ENCODE peak calls at places on chromosomes 4 and X, in four cellular contexts. T, M, Y and C are unnamed samples.

GRCh38 chr4:40473578-40474388 is 138.7 kb downstream of the CHRNA9 start:
- DNase-seq in T (no peak), M (no peak), Y (no peak), C (no peak)

GRCh38 chr4:100872811-100873210 is 355.0 kb upstream of the EMCN start:
- DNase-seq in T (no peak), M (no peak), Y (no peak), C (no peak)

GRCh38 chrX:989959-990510 is 222.4 kb downstream of the CRLF2 start:
- DNase-seq in Y (peak; percentile 2), T (peak; percentile 79), M (peak; percentile 63), C (no peak)

GRCh38 chr4:128271551-128271950 is 16.1 kb downstream of the PGRMC2 start:
- DNase-seq in T (no peak), Y (no peak), M (no peak), C (no peak)

GRCh38 chr4:140943887-140944515 is 187.8 kb upstream of the TBC1D9 start:
- DNase-seq in Y (no peak), T (peak; percentile 36), M (no peak), C (no peak)

GRCh38 chr4:185508162-185508561 is 27.1 kb downstream of the PDLIM3 start:
- DNase-seq in M (no peak), T (no peak), Y (no peak), C (no peak)

GRCh38 chrX:1239681-1240142 is 27.3 kb upstream of the CRLF2 start:
- DNase-seq in M (peak; percentile 23), T (no peak), Y (no peak), C (no peak)

GRCh38 chr4:107825072-107825789 is 499 bp downstream of the SGMS2 start:
- DNase-seq in M (no peak), Y (no peak), T (peak; percentile 71), C (no peak)

GRCh38 chr4:76634239-76634638 is 199.2 kb downstream of the SHROOM3 start:
- DNase-seq in Y (no peak), M (no peak), T (peak; percentile 64), C (no peak)

GRCh38 chr4:23945521-23946017 is 55.7 kb upstream of the PPARGC1A start:
- DNase-seq in Y (no peak), M (no peak), T (peak; percentile 70), C (no peak)

GRCh38 chrX:73916931-73917657 is 354.1 kb downstream of the CHIC1 start:
- DNase-seq in M (no peak), T (peak; percentile 92), Y (no peak), C (no peak)

GRCh38 chrX:100863326-100863854 is 10.8 kb downstream of the NOX1 start:
- DNase-seq in T (peak; percentile 19), Y (no peak), M (no peak), C (no peak)

GRCh38 chr4:1206299-1207156 is 34.1 kb upstream of the SPON2 start:
- DNase-seq in M (no peak), Y (peak; percentile 0), T (no peak), C (peak; percentile 4)

GRCh38 chr4:98470831-98471230 is 187.6 kb downstream of the TSPAN5 start:
- DNase-seq in Y (no peak), M (no peak), T (peak; percentile 70), C (no peak)

GRCh38 chr4:169662226-169662625 is 41.8 kb downstream of the CLCN3 start:
- DNase-seq in T (no peak), M (no peak), Y (no peak), C (no peak)

GRCh38 chr4:106316773-106317409 is 541 bp downstream of the AIMP1 start:
- DNase-seq in T (peak; percentile 14), Y (no peak), M (no peak), C (no peak)

GRCh38 chr4:24210332-24210902 is 320.6 kb upstream of the PPARGC1A start:
- DNase-seq in Y (no peak), T (peak; percentile 97), M (no peak), C (no peak)

GRCh38 chr4:113394730-113395530 is 345.5 kb downstream of the ANK2 start:
- DNase-seq in T (peak; percentile 94), M (no peak), Y (peak; percentile 20), C (peak; percentile 1)

GRCh38 chr4:78414116-78414515 is 137.5 kb upstream of the ANXA3 start:
- DNase-seq in M (no peak), Y (no peak), T (peak; percentile 54), C (no peak)

GRCh38 chr4:139635966-139636365 is 29.7 kb upstream of the MGST2 start:
- DNase-seq in Y (no peak), T (no peak), M (no peak), C (no peak)

GRCh38 chr4:154416183-154416543 is 75.4 kb downstream of the DCHS2 start:
- DNase-seq in Y (no peak), T (peak; percentile 1), M (no peak), C (no peak)

GRCh38 chrX:154490021-154490413 is 412 bp downstream of the SLC10A3 start:
- DNase-seq in Y (no peak), M (no peak), T (peak; percentile 56), C (no peak)

GRCh38 chrX:106912864-106913263 is 7.3 kb upstream of the CLDN2 start:
- DNase-seq in Y (no peak), M (no peak), T (peak; percentile 34), C (no peak)

GRCh38 chr4:130336585-130337217 is 1240.7 kb downstream of the C4orf33 start:
- DNase-seq in Y (no peak), T (peak; percentile 60), M (no peak), C (no peak)

GRCh38 chr4:121656269-121656641 is 40.5 kb downstream of the ANXA5 start:
- DNase-seq in T (peak; percentile 90), M (no peak), Y (peak; percentile 2), C (no peak)

GRCh38 chr4:37828843-37829242 is 2.4 kb downstream of the PGM2 start:
- DNase-seq in T (no peak), M (no peak), Y (no peak), C (no peak)

GRCh38 chrX:118520206-118520857 is 24.7 kb downstream of the DOCK11 start:
- DNase-seq in M (no peak), Y (no peak), T (peak; percentile 73), C (no peak)

GRCh38 chrX:20124964-20125363 is 8.3 kb upstream of the MAP7D2 start:
- DNase-seq in M (no peak), Y (no peak), T (no peak), C (no peak)

GRCh38 chr4:31461425-31461824 is 741.3 kb downstream of the PCDH7 start:
- DNase-seq in M (no peak), T (no peak), Y (no peak), C (no peak)

GRCh38 chrX:149370097-149370496 is 135.0 kb downstream of the IDS start:
- DNase-seq in T (no peak), Y (no peak), M (no peak), C (no peak)

GRCh38 chr4:138958519-138958918 is 57.1 kb upstream of the NOCT start:
- DNase-seq in M (no peak), Y (no peak), T (no peak), C (no peak)

GRCh38 chr4:129364747-129365452 is 268.9 kb downstream of the C4orf33 start:
- DNase-seq in Y (no peak), T (no peak), M (no peak), C (no peak)

GRCh38 chr4:4541040-4541631 is 712 bp downstream of the STX18 start:
- DNase-seq in T (peak; percentile 58), Y (peak; percentile 8), M (peak; percentile 9), C (no peak)